ENCODE peak calls at places on chromosomes 11 and 22, in seven cellular contexts. M is CD8-positive, alpha-beta T cell; J is stimulated activated CD8-positive, alpha-beta memory T cell treated with anti-CD3 and anti-CD28 coated beads, Interleukin-15, amount 100 ng/mL, for 24 hours; B is ovary; P is stimulated activated CD4-positive, alpha-beta T cell treated with anti-CD3 and anti-CD28 coated beads, Interleukin-4, amount 100 ng/mL, for 1 hour; E is T-helper 1 cell; V is glutamatergic neuron. G is an unnamed sample.

GRCh38 chr11:17250561-17251350 is 25.8 kb upstream of the NUCB2 start:
- DNase-seq in M (no peak), J (no peak), B (no peak), P (no peak), E (no peak), V (no peak), G (no peak)

GRCh38 chr11:44573333-44573732 is 7.9 kb downstream of the CD82 start:
- DNase-seq in M (no peak), J (no peak), B (no peak), P (no peak), E (no peak), V (no peak), G (no peak)

GRCh38 chr11:35114901-35115687 is 23.9 kb upstream of the CD44 start:
- DNase-seq in M (no peak), J (no peak), B (no peak), P (no peak), E (no peak), V (no peak), G (no peak)

GRCh38 chr11:15933896-15934625 is 422.3 kb downstream of the SOX6 start:
- DNase-seq in M (no peak), J (no peak), B (no peak), P (no peak), E (no peak), V (no peak), G (no peak)

GRCh38 chr22:32904044-32904443 is 102.5 kb downstream of the TIMP3 start:
- DNase-seq in M (no peak), J (no peak), B (no peak), P (no peak), E (no peak), V (peak), G (peak)

GRCh38 chr22:50272103-50272782 is 2.1 kb upstream of the MAPK11 start:
- DNase-seq in M (no peak), J (no peak), B (no peak), P (no peak), E (no peak), V (peak), G (no peak)

GRCh38 chr11:119590651-119591308 is 138.2 kb downstream of the NECTIN1 start:
- DNase-seq in M (no peak), J (no peak), B (no peak), P (no peak), E (no peak), V (no peak), G (no peak)

GRCh38 chr11:65524010-65524746 is 705 bp upstream of the SCYL1 start:
- DNase-seq in M (no peak), J (no peak), B (peak), P (no peak), E (no peak), V (peak), G (no peak)

GRCh38 chr22:50729391-50730012 is 8.5 kb upstream of the ACR start:
- DNase-seq in M (no peak), J (no peak), B (peak), P (no peak), E (no peak), V (peak), G (no peak)

GRCh38 chr11:111777094-111778046 is 11.2 kb upstream of the PPP2R1B start:
- DNase-seq in M (peak), J (no peak), B (no peak), P (no peak), E (no peak), V (no peak), G (no peak)

GRCh38 chr11:17394743-17395390 is 6.4 kb upstream of the KCNJ11 start:
- DNase-seq in M (no peak), J (no peak), B (no peak), P (no peak), E (no peak), V (no peak), G (no peak)

GRCh38 chr11:114058871-114059277 is 637 bp upstream of the ZBTB16 start:
- DNase-seq in M (no peak), J (no peak), B (peak), P (no peak), E (no peak), V (no peak), G (no peak)

GRCh38 chr11:59556115-59556882 is 45.0 kb downstream of the OR4D9 start:
- DNase-seq in M (peak), J (peak), B (peak), P (peak), E (peak), V (peak), G (peak)

GRCh38 chr11:17067417-17067816 is 10.1 kb downstream of the RPS13 start:
- DNase-seq in M (no peak), J (no peak), B (no peak), P (no peak), E (no peak), V (no peak), G (no peak)

G was measured in neural crest cell.